ENCODE peak calls at places on chromosomes 12 and 14, in five cellular contexts. One of them, this sample, is unnamed.

GRCh38 chr12:72030272-72030671 is 91.6 kb downstream of the TPH2 start:
- DNase-seq in LoVo: no peak
- DNase-seq in aorta: no peak
- DNase-seq in fibroblast of pulmonary artery: no peak
- DNase-seq in NCI-H2081: no peak
- DNase-seq in this sample: no peak

GRCh38 chr14:100241279-100241678 is 2.3 kb downstream of the YY1 start:
- DNase-seq in fibroblast of pulmonary artery: no peak
- DNase-seq in NCI-H2081: no peak
- DNase-seq in aorta: no peak
- DNase-seq in LoVo: no peak
- DNase-seq in this sample: no peak

GRCh38 chr12:104190151-104190550 is 25.4 kb upstream of the TXNRD1 start:
- DNase-seq in fibroblast of pulmonary artery: peak
- DNase-seq in NCI-H2081: no peak
- DNase-seq in LoVo: no peak
- DNase-seq in aorta: no peak
- DNase-seq in this sample: no peak

GRCh38 chr12:57772429-57773322 is at the start of gene EEF1AKMT3:
- DNase-seq in NCI-H2081: peak
- DNase-seq in LoVo: peak
- DNase-seq in aorta: peak
- DNase-seq in fibroblast of pulmonary artery: peak
- DNase-seq in this sample: no peak

GRCh38 chr12:6171409-6172015 is 28.7 kb upstream of the CD9 start:
- DNase-seq in fibroblast of pulmonary artery: peak
- DNase-seq in LoVo: no peak
- DNase-seq in NCI-H2081: no peak
- DNase-seq in aorta: no peak
- DNase-seq in this sample: no peak

GRCh38 chr12:28543021-28543890 is 353.0 kb downstream of the CCDC91 start:
- DNase-seq in aorta: no peak
- DNase-seq in fibroblast of pulmonary artery: no peak
- DNase-seq in LoVo: no peak
- DNase-seq in NCI-H2081: no peak
- DNase-seq in this sample: peak

GRCh38 chr14:71363961-71364360 is 456.7 kb downstream of the PCNX1 start:
- DNase-seq in fibroblast of pulmonary artery: peak
- DNase-seq in aorta: no peak
- DNase-seq in NCI-H2081: no peak
- DNase-seq in LoVo: no peak
- DNase-seq in this sample: peak

GRCh38 chr12:62347922-62348650 is 87.9 kb downstream of the USP15 start:
- DNase-seq in LoVo: no peak
- DNase-seq in fibroblast of pulmonary artery: peak
- DNase-seq in NCI-H2081: no peak
- DNase-seq in aorta: no peak
- DNase-seq in this sample: no peak

GRCh38 chr12:132574271-132574996 is 35.9 kb downstream of the LRCOL1 start:
- DNase-seq in NCI-H2081: no peak
- DNase-seq in LoVo: no peak
- DNase-seq in fibroblast of pulmonary artery: no peak
- DNase-seq in aorta: no peak
- DNase-seq in this sample: no peak

GRCh38 chr12:115338566-115339294 is 654.8 kb upstream of the TBX3 start:
- DNase-seq in aorta: no peak
- DNase-seq in NCI-H2081: no peak
- DNase-seq in LoVo: no peak
- DNase-seq in fibroblast of pulmonary artery: no peak
- DNase-seq in this sample: peak

GRCh38 chr12:92021665-92022033 is 124.0 kb downstream of the BTG1 start:
- DNase-seq in fibroblast of pulmonary artery: no peak
- DNase-seq in aorta: no peak
- DNase-seq in LoVo: no peak
- DNase-seq in NCI-H2081: no peak
- DNase-seq in this sample: no peak

GRCh38 chr14:64293976-64294671 is at the start of gene ESR2:
- DNase-seq in NCI-H2081: no peak
- DNase-seq in LoVo: no peak
- DNase-seq in aorta: peak
- DNase-seq in fibroblast of pulmonary artery: peak
- DNase-seq in this sample: no peak

GRCh38 chr12:109111775-109112491 is 4.5 kb upstream of the ACACB start:
- DNase-seq in aorta: peak
- DNase-seq in LoVo: peak
- DNase-seq in fibroblast of pulmonary artery: peak
- DNase-seq in NCI-H2081: peak
- DNase-seq in this sample: no peak

GRCh38 chr14:85947461-85947860 is 417.5 kb downstream of the FLRT2 start:
- DNase-seq in NCI-H2081: no peak
- DNase-seq in aorta: no peak
- DNase-seq in LoVo: no peak
- DNase-seq in fibroblast of pulmonary artery: no peak
- DNase-seq in this sample: no peak

GRCh38 chr12:46303039-46303666 is 34.3 kb upstream of the SLC38A1 start:
- DNase-seq in fibroblast of pulmonary artery: peak
- DNase-seq in LoVo: peak
- DNase-seq in aorta: no peak
- DNase-seq in NCI-H2081: peak
- DNase-seq in this sample: peak

GRCh38 chr14:78848234-78848820 is 678.2 kb downstream of the NRXN3 start:
- DNase-seq in LoVo: peak
- DNase-seq in fibroblast of pulmonary artery: peak
- DNase-seq in NCI-H2081: peak
- DNase-seq in aorta: no peak
- DNase-seq in this sample: peak